ENCODE peak calls at places on chromosome 14, in ten cellular contexts. One of them, this sample, is unnamed.

GRCh38 chr14:21891921-21892320 is 218.3 kb upstream of the OR4E1 start:
- DNase-seq in A549: no peak
- DNase-seq in A172: no peak
- DNase-seq in anterior cingulate cortex: no peak
- DNase-seq in coronary artery: no peak
- DNase-seq in stimulated activated naive CD8-positive, alpha-beta T cell treated with anti-CD3 and anti-CD28 coated beads, Interleukin-15, Interleukin-2, amounts not matched to agents 100 U/mL and 50 U/mL, for 24 hours: no peak
- DNase-seq in NCI-H1092: no peak
- DNase-seq in stimulated activated CD8-positive, alpha-beta memory T cell treated with anti-CD3 and anti-CD28 coated beads, Interleukin-15, amount 100 ng/mL, for 1 hour: no peak
- DNase-seq in RPMI7951: no peak
- DNase-seq in T47D: no peak
- DNase-seq in this sample: no peak

GRCh38 chr14:37591311-37591940 is 3.6 kb downstream of the FOXA1 start:
- DNase-seq in NCI-H1092: peak; percentile 84
- DNase-seq in stimulated activated naive CD8-positive, alpha-beta T cell treated with anti-CD3 and anti-CD28 coated beads, Interleukin-15, Interleukin-2, amounts not matched to agents 100 U/mL and 50 U/mL, for 24 hours: no peak
- DNase-seq in T47D: peak; percentile 87
- DNase-seq in stimulated activated CD8-positive, alpha-beta memory T cell treated with anti-CD3 and anti-CD28 coated beads, Interleukin-15, amount 100 ng/mL, for 1 hour: no peak
- DNase-seq in A549: peak; percentile 80
- DNase-seq in coronary artery: no peak
- DNase-seq in anterior cingulate cortex: no peak
- DNase-seq in A172: no peak
- DNase-seq in RPMI7951: no peak
- DNase-seq in this sample: no peak

GRCh38 chr14:86708846-86709339 is 1178.9 kb downstream of the FLRT2 start:
- DNase-seq in T47D: no peak
- DNase-seq in A549: no peak
- DNase-seq in stimulated activated CD8-positive, alpha-beta memory T cell treated with anti-CD3 and anti-CD28 coated beads, Interleukin-15, amount 100 ng/mL, for 1 hour: no peak
- DNase-seq in stimulated activated naive CD8-positive, alpha-beta T cell treated with anti-CD3 and anti-CD28 coated beads, Interleukin-15, Interleukin-2, amounts not matched to agents 100 U/mL and 50 U/mL, for 24 hours: no peak
- DNase-seq in NCI-H1092: no peak
- DNase-seq in anterior cingulate cortex: no peak
- DNase-seq in coronary artery: no peak
- DNase-seq in RPMI7951: no peak
- DNase-seq in A172: no peak
- DNase-seq in this sample: no peak

GRCh38 chr14:55328317-55328716 is 57.1 kb downstream of the FBXO34 start:
- DNase-seq in anterior cingulate cortex: no peak
- DNase-seq in A172: no peak
- DNase-seq in coronary artery: no peak
- DNase-seq in stimulated activated naive CD8-positive, alpha-beta T cell treated with anti-CD3 and anti-CD28 coated beads, Interleukin-15, Interleukin-2, amounts not matched to agents 100 U/mL and 50 U/mL, for 24 hours: no peak
- DNase-seq in A549: no peak
- DNase-seq in stimulated activated CD8-positive, alpha-beta memory T cell treated with anti-CD3 and anti-CD28 coated beads, Interleukin-15, amount 100 ng/mL, for 1 hour: no peak
- DNase-seq in T47D: no peak
- DNase-seq in NCI-H1092: no peak
- DNase-seq in RPMI7951: no peak
- DNase-seq in this sample: no peak

GRCh38 chr14:51277753-51278415 is 37.8 kb downstream of the TMX1 start:
- DNase-seq in coronary artery: no peak
- DNase-seq in T47D: no peak
- DNase-seq in stimulated activated naive CD8-positive, alpha-beta T cell treated with anti-CD3 and anti-CD28 coated beads, Interleukin-15, Interleukin-2, amounts not matched to agents 100 U/mL and 50 U/mL, for 24 hours: no peak
- DNase-seq in anterior cingulate cortex: no peak
- DNase-seq in A549: no peak
- DNase-seq in stimulated activated CD8-positive, alpha-beta memory T cell treated with anti-CD3 and anti-CD28 coated beads, Interleukin-15, amount 100 ng/mL, for 1 hour: no peak
- DNase-seq in NCI-H1092: no peak
- DNase-seq in A172: no peak
- DNase-seq in RPMI7951: no peak
- DNase-seq in this sample: no peak

GRCh38 chr14:40292664-40293063 is 860.4 kb upstream of the FBXO33 start:
- DNase-seq in A172: no peak
- DNase-seq in T47D: no peak
- DNase-seq in A549: no peak
- DNase-seq in NCI-H1092: no peak
- DNase-seq in coronary artery: no peak
- DNase-seq in stimulated activated CD8-positive, alpha-beta memory T cell treated with anti-CD3 and anti-CD28 coated beads, Interleukin-15, amount 100 ng/mL, for 1 hour: no peak
- DNase-seq in anterior cingulate cortex: no peak
- DNase-seq in stimulated activated naive CD8-positive, alpha-beta T cell treated with anti-CD3 and anti-CD28 coated beads, Interleukin-15, Interleukin-2, amounts not matched to agents 100 U/mL and 50 U/mL, for 24 hours: no peak
- DNase-seq in RPMI7951: no peak
- DNase-seq in this sample: no peak

GRCh38 chr14:99995700-99996356 is 69.4 kb upstream of the EVL start:
- DNase-seq in stimulated activated naive CD8-positive, alpha-beta T cell treated with anti-CD3 and anti-CD28 coated beads, Interleukin-15, Interleukin-2, amounts not matched to agents 100 U/mL and 50 U/mL, for 24 hours: peak; percentile 77
- DNase-seq in stimulated activated CD8-positive, alpha-beta memory T cell treated with anti-CD3 and anti-CD28 coated beads, Interleukin-15, amount 100 ng/mL, for 1 hour: peak; percentile 47
- DNase-seq in A549: peak; percentile 75
- DNase-seq in A172: peak; percentile 6
- DNase-seq in coronary artery: no peak
- DNase-seq in RPMI7951: peak; percentile 50
- DNase-seq in anterior cingulate cortex: no peak
- DNase-seq in NCI-H1092: no peak
- DNase-seq in T47D: peak; percentile 85
- DNase-seq in this sample: peak; percentile 33

GRCh38 chr14:22991852-22992251 is 9.5 kb upstream of the AJUBA start:
- DNase-seq in NCI-H1092: no peak
- DNase-seq in anterior cingulate cortex: no peak
- DNase-seq in A549: no peak
- DNase-seq in coronary artery: no peak
- DNase-seq in stimulated activated CD8-positive, alpha-beta memory T cell treated with anti-CD3 and anti-CD28 coated beads, Interleukin-15, amount 100 ng/mL, for 1 hour: no peak
- DNase-seq in A172: no peak
- DNase-seq in RPMI7951: no peak
- DNase-seq in T47D: no peak
- DNase-seq in stimulated activated naive CD8-positive, alpha-beta T cell treated with anti-CD3 and anti-CD28 coated beads, Interleukin-15, Interleukin-2, amounts not matched to agents 100 U/mL and 50 U/mL, for 24 hours: no peak
- DNase-seq in this sample: no peak

GRCh38 chr14:53491256-53491905 is 338.3 kb upstream of the DDHD1 start:
- DNase-seq in A549: no peak
- DNase-seq in coronary artery: no peak
- DNase-seq in anterior cingulate cortex: no peak
- DNase-seq in NCI-H1092: no peak
- DNase-seq in stimulated activated CD8-positive, alpha-beta memory T cell treated with anti-CD3 and anti-CD28 coated beads, Interleukin-15, amount 100 ng/mL, for 1 hour: no peak
- DNase-seq in A172: no peak
- DNase-seq in stimulated activated naive CD8-positive, alpha-beta T cell treated with anti-CD3 and anti-CD28 coated beads, Interleukin-15, Interleukin-2, amounts not matched to agents 100 U/mL and 50 U/mL, for 24 hours: no peak
- DNase-seq in RPMI7951: no peak
- DNase-seq in T47D: no peak
- DNase-seq in this sample: no peak

GRCh38 chr14:45793081-45793480 is 540.1 kb upstream of the MIS18BP1 start:
- DNase-seq in A549: no peak
- DNase-seq in stimulated activated CD8-positive, alpha-beta memory T cell treated with anti-CD3 and anti-CD28 coated beads, Interleukin-15, amount 100 ng/mL, for 1 hour: no peak
- DNase-seq in T47D: no peak
- DNase-seq in anterior cingulate cortex: no peak
- DNase-seq in coronary artery: no peak
- DNase-seq in stimulated activated naive CD8-positive, alpha-beta T cell treated with anti-CD3 and anti-CD28 coated beads, Interleukin-15, Interleukin-2, amounts not matched to agents 100 U/mL and 50 U/mL, for 24 hours: no peak
- DNase-seq in NCI-H1092: no peak
- DNase-seq in RPMI7951: no peak
- DNase-seq in A172: no peak
- DNase-seq in this sample: no peak

GRCh38 chr14:104751539-104752337 is 1.2 kb upstream of the SIVA1 start:
- DNase-seq in NCI-H1092: no peak
- DNase-seq in A549: no peak
- DNase-seq in stimulated activated CD8-positive, alpha-beta memory T cell treated with anti-CD3 and anti-CD28 coated beads, Interleukin-15, amount 100 ng/mL, for 1 hour: no peak
- DNase-seq in coronary artery: no peak
- DNase-seq in T47D: no peak
- DNase-seq in stimulated activated naive CD8-positive, alpha-beta T cell treated with anti-CD3 and anti-CD28 coated beads, Interleukin-15, Interleukin-2, amounts not matched to agents 100 U/mL and 50 U/mL, for 24 hours: no peak
- DNase-seq in A172: no peak
- DNase-seq in anterior cingulate cortex: no peak
- DNase-seq in RPMI7951: no peak
- DNase-seq in this sample: no peak

GRCh38 chr14:35963209-35963608 is 137.1 kb downstream of the BRMS1L start:
- DNase-seq in A172: no peak
- DNase-seq in stimulated activated naive CD8-positive, alpha-beta T cell treated with anti-CD3 and anti-CD28 coated beads, Interleukin-15, Interleukin-2, amounts not matched to agents 100 U/mL and 50 U/mL, for 24 hours: no peak
- DNase-seq in NCI-H1092: no peak
- DNase-seq in RPMI7951: no peak
- DNase-seq in coronary artery: no peak
- DNase-seq in T47D: no peak
- DNase-seq in anterior cingulate cortex: no peak
- DNase-seq in A549: peak; percentile 27
- DNase-seq in stimulated activated CD8-positive, alpha-beta memory T cell treated with anti-CD3 and anti-CD28 coated beads, Interleukin-15, amount 100 ng/mL, for 1 hour: no peak
- DNase-seq in this sample: no peak

GRCh38 chr14:63275611-63276010 is 43.1 kb downstream of the GPHB5 start:
- DNase-seq in NCI-H1092: peak; percentile 74
- DNase-seq in A549: no peak
- DNase-seq in anterior cingulate cortex: no peak
- DNase-seq in RPMI7951: no peak
- DNase-seq in stimulated activated CD8-positive, alpha-beta memory T cell treated with anti-CD3 and anti-CD28 coated beads, Interleukin-15, amount 100 ng/mL, for 1 hour: no peak
- DNase-seq in stimulated activated naive CD8-positive, alpha-beta T cell treated with anti-CD3 and anti-CD28 coated beads, Interleukin-15, Interleukin-2, amounts not matched to agents 100 U/mL and 50 U/mL, for 24 hours: no peak
- DNase-seq in T47D: no peak
- DNase-seq in coronary artery: no peak
- DNase-seq in A172: no peak
- DNase-seq in this sample: no peak

GRCh38 chr14:79971330-79971729 is 240.0 kb downstream of the DIO2 start:
- DNase-seq in coronary artery: no peak
- DNase-seq in RPMI7951: no peak
- DNase-seq in stimulated activated naive CD8-positive, alpha-beta T cell treated with anti-CD3 and anti-CD28 coated beads, Interleukin-15, Interleukin-2, amounts not matched to agents 100 U/mL and 50 U/mL, for 24 hours: no peak
- DNase-seq in anterior cingulate cortex: no peak
- DNase-seq in stimulated activated CD8-positive, alpha-beta memory T cell treated with anti-CD3 and anti-CD28 coated beads, Interleukin-15, amount 100 ng/mL, for 1 hour: no peak
- DNase-seq in A549: peak; percentile 3
- DNase-seq in NCI-H1092: no peak
- DNase-seq in T47D: no peak
- DNase-seq in A172: peak; percentile 47
- DNase-seq in this sample: no peak

GRCh38 chr14:21205026-21205677 is 49.3 kb upstream of the OR5AU1 start:
- DNase-seq in anterior cingulate cortex: no peak
- DNase-seq in NCI-H1092: no peak
- DNase-seq in coronary artery: no peak
- DNase-seq in stimulated activated naive CD8-positive, alpha-beta T cell treated with anti-CD3 and anti-CD28 coated beads, Interleukin-15, Interleukin-2, amounts not matched to agents 100 U/mL and 50 U/mL, for 24 hours: no peak
- DNase-seq in stimulated activated CD8-positive, alpha-beta memory T cell treated with anti-CD3 and anti-CD28 coated beads, Interleukin-15, amount 100 ng/mL, for 1 hour: no peak
- DNase-seq in RPMI7951: no peak
- DNase-seq in T47D: no peak
- DNase-seq in A549: no peak
- DNase-seq in A172: no peak
- DNase-seq in this sample: no peak

This sample was measured in H54.